ENCODE peak calls at places on chromosomes 1 and 21, in six cellular contexts. T is stimulated activated CD8-positive, alpha-beta memory T cell treated with anti-CD3 and anti-CD28 coated beads, Interleukin-2, amount 100 ng/mL, for 1 hour; J is activated naive CD4-positive, alpha-beta T cell; K is type B pancreatic cell; E is stimulated activated CD4-positive, alpha-beta T cell treated with anti-CD3 and anti-CD28 coated beads, Interleukin-15, amount 100 ng/mL, for 1 hour; A is nucleus accumbens. C is an unnamed sample.

GRCh38 chr1:193260925-193261324 is 74.5 kb upstream of the B3GALT2 start:
- DNase-seq in T (no peak), J (no peak), A (no peak), K (no peak), E (no peak), C (no peak)

GRCh38 chr1:19664453-19665043 is at the start of gene HTR6:
- DNase-seq in T (no peak), J (peak), K (no peak), E (no peak), A (no peak), C (no peak)

GRCh38 chr1:2248854-2249558 is 20.9 kb downstream of the SKI start:
- DNase-seq in A (peak), E (no peak), T (no peak), K (peak), J (no peak), C (no peak)

GRCh38 chr21:39221282-39221996 is 38.2 kb upstream of the PSMG1 start:
- DNase-seq in J (no peak), T (no peak), E (no peak), A (no peak), K (no peak), C (no peak)

GRCh38 chr1:103106426-103107321 is 1.6 kb downstream of the COL11A1 start:
- DNase-seq in K (peak), E (no peak), J (no peak), T (no peak), A (no peak), C (no peak)

GRCh38 chr1:170663441-170664282 is at the start of gene PRRX1:
- DNase-seq in J (no peak), E (no peak), A (no peak), T (no peak), K (no peak), C (no peak)

GRCh38 chr21:44858791-44859190 is 14.7 kb downstream of the PTTG1IP start:
- DNase-seq in J (no peak), E (no peak), K (no peak), A (no peak), T (no peak), C (no peak)

GRCh38 chr1:153678519-153679336 is at the start of gene NPR1:
- DNase-seq in E (no peak), T (no peak), J (no peak), K (no peak), A (no peak), C (no peak)

C was measured in GOT3.